ENCODE peak calls at places on chromosome 20, in seven cellular contexts. E, V, L, R, T, K and G are unnamed samples.

GRCh38 chr20:53402233-53403005 is 191.2 kb downstream of the ZNF217 start:
- DNase-seq in E (no peak), V (no peak), L (no peak), R (no peak), T (no peak), K (no peak), G (no peak)

GRCh38 chr20:52975024-52975732 is 3.0 kb downstream of the TSHZ2 start:
- DNase-seq in E (no peak), V (no peak), L (no peak), R (no peak), T (peak), K (no peak), G (no peak)

GRCh38 chr20:64138276-64138815 is 25.9 kb upstream of the MYT1 start:
- DNase-seq in E (no peak), V (no peak), L (no peak), R (no peak), T (no peak), K (no peak), G (no peak)

GRCh38 chr20:21516861-21517565 is 3.1 kb upstream of the NKX2-2 start:
- DNase-seq in E (no peak), V (no peak), L (peak), R (no peak), T (no peak), K (no peak), G (peak)

GRCh38 chr20:62066983-62067433 is 1.3 kb upstream of the TAF4 start:
- DNase-seq in E (no peak), V (no peak), L (peak), R (no peak), T (no peak), K (no peak), G (peak)

GRCh38 chr20:15185322-15185721 is 847.9 kb upstream of the FLRT3 start:
- DNase-seq in E (no peak), V (no peak), L (no peak), R (no peak), T (no peak), K (no peak), G (no peak)

GRCh38 chr20:7449269-7449668 is 491.0 kb downstream of the HAO1 start:
- DNase-seq in E (no peak), V (no peak), L (no peak), R (no peak), T (no peak), K (no peak), G (no peak)

GRCh38 chr20:58851969-58852458 is 502 bp upstream of the GNAS start:
- DNase-seq in E (no peak), V (no peak), L (no peak), R (no peak), T (no peak), K (no peak), G (no peak)

GRCh38 chr20:58659841-58660240 is 8.8 kb downstream of the STX16 start:
- DNase-seq in E (no peak), V (no peak), L (peak), R (peak), T (no peak), K (no peak), G (no peak)

GRCh38 chr20:3576363-3576762 is 86.8 kb downstream of the GFRA4 start:
- DNase-seq in E (no peak), V (no peak), L (no peak), R (no peak), T (no peak), K (no peak), G (no peak)

GRCh38 chr20:64080013-64080812 is at the start of gene OPRL1:
- DNase-seq in E (no peak), V (no peak), L (no peak), R (no peak), T (peak), K (no peak), G (no peak)

GRCh38 chr20:18288748-18289705 is 700 bp downstream of the ZNF133 start:
- DNase-seq in E (no peak), V (no peak), L (peak), R (no peak), T (peak), K (peak), G (no peak)

GRCh38 chr20:63081831-63082230 is 75.1 kb upstream of the BHLHE23 start:
- DNase-seq in E (no peak), V (no peak), L (no peak), R (no peak), T (no peak), K (no peak), G (no peak)

GRCh38 chr20:57504411-57504810 is 20.5 kb downstream of the CTCFL start:
- DNase-seq in E (no peak), V (no peak), L (no peak), R (no peak), T (no peak), K (no peak), G (no peak)

GRCh38 chr20:17229256-17229655 is 2.4 kb downstream of the PCSK2 start:
- DNase-seq in E (no peak), V (no peak), L (peak), R (no peak), T (no peak), K (no peak), G (no peak)

GRCh38 chr20:38671186-38671585 is 53.1 kb upstream of the SLC32A1 start:
- DNase-seq in E (no peak), V (no peak), L (peak), R (no peak), T (no peak), K (no peak), G (peak)

GRCh38 chr20:38505091-38505455 is 32.4 kb downstream of the RALGAPB start:
- DNase-seq in E (no peak), V (no peak), L (no peak), R (no peak), T (no peak), K (no peak), G (no peak)

GRCh38 chr20:855466-856360 is 22.2 kb downstream of the FAM110A start:
- DNase-seq in E (no peak), V (no peak), L (no peak), R (peak), T (no peak), K (no peak), G (no peak)

GRCh38 chr20:6265204-6265904 is 142.5 kb upstream of the FERMT1 start:
- DNase-seq in E (no peak), V (no peak), L (peak), R (peak), T (peak), K (peak), G (no peak)

GRCh38 chr20:1225729-1226313 is at the start of gene RAD21L1:
- DNase-seq in E (peak), V (peak), L (peak), R (peak), T (peak), K (peak), G (peak)

GRCh38 chr20:2010533-2010932 is 16.7 kb upstream of the PDYN start:
- DNase-seq in E (no peak), V (no peak), L (no peak), R (no peak), T (no peak), K (no peak), G (no peak)

GRCh38 chr20:57653546-57653900 is 33.3 kb upstream of the ZBP1 start:
- DNase-seq in E (no peak), V (no peak), L (no peak), R (no peak), T (no peak), K (no peak), G (no peak)

GRCh38 chr20:7967199-7967844 is 27.1 kb upstream of the HAO1 start:
- DNase-seq in E (no peak), V (no peak), L (peak), R (peak), T (no peak), K (peak), G (no peak)

GRCh38 chr20:7695622-7696021 is 244.6 kb downstream of the HAO1 start:
- DNase-seq in E (no peak), V (no peak), L (no peak), R (no peak), T (peak), K (peak), G (no peak)

GRCh38 chr20:58420798-58421496 is 31.9 kb downstream of the VAPB start:
- DNase-seq in E (no peak), V (no peak), L (no peak), R (no peak), T (peak), K (peak), G (no peak)

GRCh38 chr20:59018817-59019216 is 412 bp upstream of the TUBB1 start:
- DNase-seq in E (no peak), V (no peak), L (no peak), R (no peak), T (no peak), K (no peak), G (no peak)

GRCh38 chr20:20734475-20734948 is 22.1 kb upstream of the RALGAPA2 start:
- DNase-seq in E (no peak), V (no peak), L (no peak), R (no peak), T (no peak), K (no peak), G (no peak)

GRCh38 chr20:62177307-62177706 is 5.5 kb upstream of the MTG2 start:
- DNase-seq in E (no peak), V (no peak), L (no peak), R (no peak), T (no peak), K (no peak), G (no peak)

GRCh38 chr20:47336013-47336754 is 20.3 kb downstream of the ZMYND8 start:
- DNase-seq in E (no peak), V (no peak), L (no peak), R (no peak), T (peak), K (peak), G (no peak)

GRCh38 chr20:46941404-46941803 is 46.8 kb downstream of the EYA2 start:
- DNase-seq in E (no peak), V (no peak), L (no peak), R (no peak), T (no peak), K (no peak), G (no peak)

GRCh38 chr20:20520776-20521175 is 152.9 kb downstream of the INSM1 start:
- DNase-seq in E (no peak), V (no peak), L (no peak), R (peak), T (peak), K (peak), G (no peak)

GRCh38 chr20:1803216-1804128 is 91.7 kb upstream of the SIRPA start:
- DNase-seq in E (peak), V (peak), L (peak), R (peak), T (peak), K (peak), G (peak)

GRCh38 chr20:3685341-3685740 is 3.5 kb upstream of the ADAM33 start:
- DNase-seq in E (no peak), V (no peak), L (no peak), R (no peak), T (no peak), K (peak), G (no peak)

GRCh38 chr20:63574156-63574828 is at the start of gene HELZ2:
- DNase-seq in E (peak), V (no peak), L (peak), R (peak), T (peak), K (peak), G (peak)

GRCh38 chr20:43720007-43720406 is 6.8 kb downstream of the GTSF1L start:
- DNase-seq in E (no peak), V (no peak), L (no peak), R (no peak), T (no peak), K (no peak), G (no peak)

GRCh38 chr20:39190666-39191570 is 228.8 kb downstream of the DHX35 start:
- DNase-seq in E (no peak), V (peak), L (peak), R (no peak), T (no peak), K (peak), G (no peak)

GRCh38 chr20:47429409-47429808 is 72.3 kb upstream of the NCOA3 start:
- DNase-seq in E (no peak), V (no peak), L (no peak), R (no peak), T (no peak), K (no peak), G (no peak)

GRCh38 chr20:47319517-47320252 is 36.8 kb downstream of the ZMYND8 start:
- DNase-seq in E (no peak), V (peak), L (peak), R (peak), T (peak), K (peak), G (peak)

GRCh38 chr20:32387262-32387661 is 29.1 kb downstream of the ASXL1 start:
- DNase-seq in E (no peak), V (no peak), L (no peak), R (no peak), T (peak), K (peak), G (no peak)

GRCh38 chr20:34294563-34294962 is 8.6 kb downstream of the AHCY start:
- DNase-seq in E (no peak), V (no peak), L (no peak), R (no peak), T (no peak), K (no peak), G (no peak)

GRCh38 chr20:34296468-34296867 is 6.7 kb downstream of the AHCY start:
- DNase-seq in E (no peak), V (no peak), L (no peak), R (no peak), T (no peak), K (no peak), G (no peak)

GRCh38 chr20:34293119-34293518 is 10.0 kb downstream of the AHCY start:
- DNase-seq in E (no peak), V (no peak), L (no peak), R (no peak), T (no peak), K (no peak), G (no peak)

GRCh38 chr20:34293589-34293988 is 9.6 kb downstream of the AHCY start:
- DNase-seq in E (no peak), V (no peak), L (no peak), R (no peak), T (no peak), K (no peak), G (no peak)

DNA sequence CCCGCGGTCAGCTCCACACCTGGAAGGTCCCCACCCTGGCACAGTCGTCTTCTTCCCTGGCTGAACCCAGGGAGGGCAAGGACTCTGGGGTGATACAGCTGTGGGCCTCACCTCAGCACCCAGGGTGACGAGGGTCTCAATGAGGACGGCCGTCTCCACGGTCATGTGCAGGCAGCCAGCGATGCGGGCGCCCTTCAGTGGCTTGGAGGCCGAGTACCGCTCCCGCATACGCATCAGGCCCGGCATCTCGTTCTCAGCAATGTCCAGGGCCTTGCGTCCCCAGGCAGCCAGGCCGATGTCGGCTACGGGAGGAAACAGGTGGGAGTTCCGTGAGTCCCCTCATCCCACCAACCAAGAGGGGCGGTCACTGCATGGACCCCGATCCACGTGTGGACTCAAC is 7.9 kb downstream of the AHCY start:
- DNase-seq in E (no peak), V (no peak), L (no peak), R (no peak), T (no peak), K (no peak), G (no peak)
- H3K23ac ChIP-seq in E (peak), V (no peak), L (no peak), R (no peak), T (no peak), K (no peak), G (no peak)

GRCh38 chr20:50438986-50439407 is 71.2 kb upstream of the PTPN1 start:
- DNase-seq in E (no peak), V (no peak), L (peak), R (peak), T (peak), K (peak), G (no peak)
- H2BK5ac ChIP-seq in E (no peak), V (no peak), L (no peak), R (no peak), T (no peak), K (peak), G (no peak)

GRCh38 chr20:35115606-35116005 is 23.0 kb upstream of the TRPC4AP start:
- DNase-seq in E (no peak), V (no peak), L (no peak), R (no peak), T (no peak), K (no peak), G (no peak)

GRCh38 chr20:35120012-35120701 is 27.0 kb downstream of the EDEM2 start:
- DNase-seq in E (no peak), V (no peak), L (no peak), R (peak), T (peak), K (peak), G (no peak)

GRCh38 chr20:35117148-35117547 is 24.5 kb upstream of the TRPC4AP start:
- DNase-seq in E (no peak), V (no peak), L (no peak), R (no peak), T (peak), K (peak), G (no peak)

GRCh38 chr20:35116258-35116657 is 23.7 kb upstream of the TRPC4AP start:
- DNase-seq in E (no peak), V (no peak), L (no peak), R (no peak), T (no peak), K (no peak), G (no peak)

GRCh38 chr20:35117629-35118028 is 25.0 kb upstream of the TRPC4AP start:
- DNase-seq in E (no peak), V (no peak), L (no peak), R (no peak), T (peak), K (no peak), G (no peak)
- H3K23ac ChIP-seq in E (no peak), V (no peak), L (no peak), R (no peak), T (no peak), K (peak), G (no peak)

DNA sequence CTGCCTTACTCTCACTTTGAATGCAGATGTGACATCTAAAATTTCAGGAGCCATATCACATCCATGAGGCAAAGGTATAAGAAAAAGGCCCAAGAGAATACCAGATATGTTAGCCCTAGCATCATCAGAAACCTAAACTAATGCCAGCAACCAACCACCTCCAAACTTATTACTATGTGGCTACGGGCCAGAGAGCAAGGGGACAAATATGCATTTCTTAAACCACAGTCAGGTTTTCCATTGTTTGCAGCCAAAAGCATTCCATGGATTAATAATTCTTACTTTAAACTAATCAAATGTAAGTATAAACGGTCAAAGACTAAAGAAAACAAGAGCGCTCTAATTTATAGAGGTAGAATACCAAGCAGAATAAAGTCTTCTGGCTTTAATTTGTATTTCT is 84.7 kb downstream of the TASP1 start:
- DNase-seq in E (no peak), V (no peak), L (no peak), R (no peak), T (no peak), K (no peak), G (no peak)
- H2BK5ac ChIP-seq in E (no peak), V (no peak), L (no peak), R (no peak), T (no peak), K (no peak), G (no peak)

DNA sequence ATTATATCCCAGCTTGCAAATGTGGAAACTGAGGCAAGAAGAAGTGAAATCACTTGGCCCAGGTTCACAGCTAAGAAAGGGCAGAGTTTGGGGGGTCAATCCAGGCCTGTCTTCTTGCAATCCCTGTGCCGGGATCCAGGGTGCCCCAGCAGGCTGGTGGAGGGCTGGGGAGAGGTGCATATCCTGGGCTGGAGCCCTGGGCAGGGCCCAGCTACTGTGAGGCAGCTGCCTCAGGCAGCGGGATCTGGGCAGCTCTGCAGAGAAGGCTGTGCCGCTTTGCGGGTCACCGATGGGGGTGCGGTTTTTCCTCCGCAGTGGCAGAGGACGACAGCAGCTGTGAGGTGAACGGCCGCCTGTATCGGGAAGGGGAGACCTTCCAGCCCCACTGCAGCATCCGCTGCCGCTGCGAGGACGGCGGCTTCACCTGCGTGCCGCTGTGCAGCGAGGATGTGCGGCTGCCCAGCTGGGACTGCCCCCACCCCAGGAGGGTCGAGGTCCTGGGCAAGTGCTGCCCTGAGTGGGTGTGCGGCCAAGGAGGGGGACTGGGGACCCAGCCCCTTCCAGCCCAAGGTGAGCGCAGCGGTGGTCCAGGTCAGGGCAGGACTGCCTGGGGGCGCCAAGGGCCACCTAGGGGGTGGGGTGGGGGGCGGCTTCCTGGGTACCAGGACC is 9.4 kb downstream of the CCN5 start:
- DNase-seq in E (no peak), V (no peak), L (no peak), R (no peak), T (no peak), K (no peak), G (no peak)
- H3K23ac ChIP-seq in E (peak), V (no peak), L (no peak), R (no peak), T (no peak), K (no peak), G (no peak)

DNA sequence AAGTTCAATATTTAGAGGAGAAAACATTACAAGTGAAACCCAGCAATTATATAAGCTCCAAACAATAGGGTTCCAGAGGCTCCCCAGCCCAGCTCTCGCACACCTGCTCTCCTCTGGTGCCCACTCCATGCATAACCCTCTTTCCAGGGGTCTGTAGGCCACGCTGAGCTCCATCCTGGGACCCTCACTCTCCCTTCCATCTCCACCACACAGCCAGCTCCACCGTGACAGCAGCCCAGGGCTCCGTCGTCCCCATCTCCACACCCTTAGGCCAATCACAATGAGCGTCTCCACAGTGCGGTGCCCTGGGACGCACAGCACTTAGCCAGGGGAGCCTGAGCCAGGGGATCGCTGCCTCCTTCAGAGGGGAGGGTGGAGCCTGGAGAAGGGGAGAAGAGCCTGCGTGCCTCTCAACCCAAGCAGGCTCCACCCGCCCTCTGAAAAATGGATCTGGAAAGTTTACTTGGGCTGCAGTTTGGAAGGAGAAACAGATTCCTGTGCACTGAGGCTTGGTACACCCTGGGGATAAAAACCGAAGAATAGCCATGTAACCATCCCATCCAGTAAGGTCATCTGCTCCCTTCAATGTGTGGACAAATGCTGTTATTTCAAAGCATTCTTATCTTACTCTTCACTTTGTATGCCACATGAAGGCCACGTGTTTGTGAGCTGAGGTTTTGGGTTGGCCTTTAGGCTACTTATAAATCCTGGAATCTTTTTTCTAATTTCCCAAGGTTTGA is 72.4 kb upstream of the GGTLC1 start:
- DNase-seq in E (no peak), V (no peak), L (peak), R (no peak), T (no peak), K (no peak), G (peak)
- H2BK5ac ChIP-seq in E (no peak), V (no peak), L (no peak), R (no peak), T (no peak), K (no peak), G (no peak)